ENCODE peak calls at places on chromosome 18, in ten cellular contexts. N, C, I, E, A, U, Y, F, W and H are unnamed samples.

GRCh38 chr18:63237911-63238710 is 81.5 kb downstream of the BCL2 start:
- DNase-seq in F (no peak), C (no peak), A (no peak), E (no peak), N (no peak), U (no peak), W (no peak), Y (no peak), I (peak), H (peak)

GRCh38 chr18:14949800-14950415 is 201.9 kb downstream of the ANKRD30B start:
- DNase-seq in A (no peak), C (no peak), F (no peak), N (no peak), Y (no peak), E (no peak), U (no peak), I (no peak), W (no peak), H (no peak)

GRCh38 chr18:63079114-63079513 is 240.5 kb downstream of the BCL2 start:
- DNase-seq in F (no peak), E (no peak), N (peak), C (no peak), Y (no peak), I (no peak), U (peak), A (no peak), W (no peak), H (no peak)

GRCh38 chr18:79680891-79681339 is 1.3 kb downstream of the CTDP1 start:
- DNase-seq in E (no peak), Y (no peak), F (no peak), W (peak), I (no peak), N (no peak), U (no peak), C (no peak), A (no peak), H (no peak)

GRCh38 chr18:75280427-75281280 is 70.1 kb downstream of the TSHZ1 start:
- DNase-seq in I (no peak), N (no peak), Y (no peak), W (no peak), A (no peak), F (no peak), C (no peak), U (no peak), E (no peak), H (no peak)

GRCh38 chr18:49016648-49017539 is 66.1 kb upstream of the SMAD7 start:
- DNase-seq in Y (no peak), N (no peak), I (peak), C (peak), W (peak), E (no peak), A (peak), U (no peak), F (no peak), H (no peak)

GRCh38 chr18:61724532-61724931 is 168.3 kb downstream of the RNF152 start:
- DNase-seq in C (no peak), I (no peak), F (no peak), E (no peak), N (no peak), Y (no peak), U (no peak), W (no peak), A (no peak), H (no peak)

GRCh38 chr18:58213445-58213844 is 169.4 kb downstream of the NEDD4L start:
- DNase-seq in Y (no peak), C (no peak), U (no peak), W (peak), F (no peak), A (no peak), N (no peak), I (no peak), E (no peak), H (no peak)

GRCh38 chr18:59041296-59041695 is 98.4 kb upstream of the SEC11C start:
- DNase-seq in F (no peak), C (no peak), I (no peak), Y (no peak), W (no peak), A (no peak), N (no peak), U (no peak), E (no peak), H (no peak)

GRCh38 chr18:55603775-55604174 is 15.8 kb upstream of the TCF4 start:
- DNase-seq in F (no peak), W (no peak), U (no peak), C (no peak), I (no peak), N (no peak), E (no peak), A (no peak), Y (no peak), H (no peak)

GRCh38 chr18:50008306-50008705 is 186.6 kb downstream of the MYO5B start:
- DNase-seq in E (no peak), U (no peak), W (no peak), Y (no peak), A (no peak), C (no peak), I (no peak), F (no peak), N (no peak), H (no peak)

GRCh38 chr18:77597726-77598125 is 348.1 kb downstream of the GALR1 start:
- DNase-seq in E (no peak), F (no peak), A (no peak), N (no peak), Y (no peak), C (no peak), I (no peak), U (no peak), W (no peak), H (no peak)

GRCh38 chr18:58316943-58317342 is 272.9 kb downstream of the NEDD4L start:
- DNase-seq in A (no peak), I (no peak), Y (no peak), C (no peak), E (no peak), N (peak), W (no peak), F (no peak), U (no peak), H (no peak)

GRCh38 chr18:27860701-27861107 is 316.2 kb downstream of the CDH2 start:
- DNase-seq in I (peak), E (peak), U (no peak), F (no peak), W (no peak), C (no peak), N (no peak), A (no peak), Y (no peak), H (peak)

GRCh38 chr18:37561986-37562385 is 3.6 kb downstream of the CELF4 start:
- DNase-seq in Y (no peak), E (no peak), C (no peak), W (no peak), I (no peak), A (no peak), N (no peak), F (no peak), U (no peak), H (no peak)

GRCh38 chr18:69659142-69659651 is 258.5 kb downstream of the DOK6 start:
- DNase-seq in U (no peak), E (peak), F (no peak), A (no peak), C (no peak), I (no peak), W (no peak), N (no peak), Y (no peak), H (no peak)

GRCh38 chr18:45006934-45007333 is 326.2 kb downstream of the SETBP1 start:
- DNase-seq in W (no peak), F (no peak), C (no peak), I (no peak), E (no peak), A (no peak), N (no peak), Y (no peak), U (no peak), H (no peak)

GRCh38 chr18:11976882-11977281 is 4.4 kb upstream of the IMPA2 start:
- DNase-seq in Y (no peak), N (no peak), I (no peak), E (no peak), U (no peak), A (no peak), C (no peak), W (no peak), F (no peak), H (no peak)

GRCh38 chr18:77482190-77482928 is 232.7 kb downstream of the GALR1 start:
- DNase-seq in C (no peak), E (no peak), F (no peak), Y (no peak), U (no peak), W (no peak), I (no peak), A (no peak), N (no peak), H (no peak)

GRCh38 chr18:9971313-9971920 is 57.6 kb downstream of the VAPA start:
- DNase-seq in C (peak), I (peak), E (peak), F (peak), W (peak), N (peak), A (peak), Y (peak), U (peak), H (peak)